ENCODE peak calls at places on chromosome 11, in four cellular contexts. R, Y, V and Z are unnamed samples.

GRCh38 chr11:128026596-128026995 is 560.8 kb downstream of the ETS1 start:
- DNase-seq in R (no peak), V (no peak), Y (no peak), Z (no peak)

GRCh38 chr11:118202599-118203422 is 22.0 kb downstream of the JAML start:
- DNase-seq in Y (peak), V (no peak), R (peak), Z (no peak)

GRCh38 chr11:116582621-116583020 is 190.2 kb downstream of the BUD13 start:
- DNase-seq in V (no peak), R (no peak), Y (no peak), Z (no peak)

GRCh38 chr11:8988329-8989234 is 15.2 kb downstream of the NRIP3 start:
- DNase-seq in V (no peak), R (no peak), Y (no peak), Z (no peak)

GRCh38 chr11:20097319-20098221 is 62.7 kb downstream of the DBX1 start:
- DNase-seq in V (peak), Y (no peak), R (no peak), Z (no peak)

GRCh38 chr11:64096835-64097234 is 61.1 kb downstream of the FLRT1 start:
- DNase-seq in Y (no peak), R (no peak), V (no peak), Z (no peak)

GRCh38 chr11:102312656-102313055 is 4.6 kb upstream of the BIRC3 start:
- DNase-seq in Y (no peak), R (no peak), V (no peak), Z (no peak)

GRCh38 chr11:76143274-76143673 is 63.0 kb downstream of the WNT11 start:
- DNase-seq in Y (no peak), R (no peak), V (no peak), Z (no peak)

GRCh38 chr11:63565728-63566127 is 2.5 kb upstream of the PLAAT2 start:
- DNase-seq in Y (no peak), R (no peak), V (no peak), Z (no peak)

GRCh38 chr11:18352581-18352980 is 30.2 kb downstream of the GTF2H1 start:
- DNase-seq in R (no peak), V (no peak), Y (no peak), Z (no peak)

GRCh38 chr11:27621440-27622161 is 78.7 kb downstream of the BDNF start:
- DNase-seq in Y (no peak), V (no peak), R (no peak), Z (no peak)

GRCh38 chr11:44711772-44712608 is 14.8 kb upstream of the TSPAN18 start:
- DNase-seq in V (no peak), Y (no peak), R (no peak), Z (no peak)

GRCh38 chr11:131686836-131687235 is 316.4 kb downstream of the NTM start:
- DNase-seq in V (no peak), R (no peak), Y (no peak), Z (no peak)

GRCh38 chr11:15958939-15959338 is 397.4 kb downstream of the SOX6 start:
- DNase-seq in V (no peak), Y (no peak), R (no peak), Z (no peak)

GRCh38 chr11:9250139-9250582 is 15.0 kb downstream of the DENND5A start:
- DNase-seq in Y (no peak), V (no peak), R (no peak), Z (no peak)

GRCh38 chr11:77672276-77672675 is 34.7 kb upstream of the CLNS1A start:
- DNase-seq in Y (no peak), R (no peak), V (no peak), Z (no peak)

GRCh38 chr11:3052109-3052479 is 5.1 kb downstream of the CARS1 start:
- DNase-seq in R (no peak), Y (no peak), V (no peak), Z (no peak)

GRCh38 chr11:111449696-111450479 is 62.3 kb downstream of the BTG4 start:
- DNase-seq in R (no peak), Y (no peak), V (no peak), Z (no peak)

GRCh38 chr11:2530855-2531200 is 86.0 kb downstream of the KCNQ1 start:
- DNase-seq in V (no peak), Y (no peak), R (no peak), Z (no peak)

GRCh38 chr11:7646866-7647265 is 26.4 kb downstream of the CYB5R2 start:
- DNase-seq in R (no peak), Y (no peak), V (no peak), Z (no peak)

GRCh38 chr11:111378773-111379499 is at the start of gene POU2AF1:
- DNase-seq in Y (peak), V (no peak), R (peak), Z (no peak)

GRCh38 chr11:129364143-129364654 is 11.4 kb upstream of the BARX2 start:
- DNase-seq in R (peak), V (peak), Y (peak), Z (peak)

GRCh38 chr11:38169286-38169685 is 1571.2 kb upstream of the RAG2 start:
- DNase-seq in R (no peak), Y (no peak), V (peak), Z (no peak)

GRCh38 chr11:119228535-119229302 is 22.6 kb downstream of the CBL start:
- DNase-seq in R (no peak), V (no peak), Y (no peak), Z (no peak)

GRCh38 chr11:78683774-78684173 is 109.1 kb upstream of the NARS2 start:
- DNase-seq in Y (no peak), R (no peak), V (no peak), Z (no peak)

GRCh38 chr11:8084352-8084751 is 3.3 kb downstream of the TUB start:
- DNase-seq in R (no peak), V (no peak), Y (no peak), Z (no peak)

GRCh38 chr11:104650234-104650633 is 248.0 kb downstream of the CASP12 start:
- DNase-seq in R (no peak), V (no peak), Y (no peak), Z (peak)

GRCh38 chr11:99199336-99199735 is 178.6 kb downstream of the CNTN5 start:
- DNase-seq in R (no peak), Y (no peak), V (peak), Z (no peak)

GRCh38 chr11:118437736-118438125 is 1.4 kb downstream of the KMT2A start:
- DNase-seq in Y (no peak), R (peak), V (no peak), Z (peak)

GRCh38 chr11:20213790-20214189 is 53.5 kb upstream of the DBX1 start:
- DNase-seq in V (no peak), Y (no peak), R (no peak), Z (no peak)

GRCh38 chr11:73294604-73295003 is 13.5 kb upstream of the ARHGEF17 start:
- DNase-seq in Y (no peak), V (no peak), R (no peak), Z (no peak)

GRCh38 chr11:128467610-128468041 is 119.7 kb downstream of the ETS1 start:
- DNase-seq in V (peak), R (no peak), Y (no peak), Z (no peak)

GRCh38 chr11:33128739-33129138 is 32.5 kb downstream of the CSTF3 start:
- DNase-seq in V (no peak), Y (no peak), R (no peak), Z (no peak)